ENCODE peak calls at places on chromosomes 13 and 19, in five cellular contexts. C, E, L, U and T are unnamed samples.

GRCh38 chr13:97261254-97262015 is 39.3 kb downstream of the MBNL2 start:
- DNase-seq in L (no peak), E (peak), C (no peak), U (no peak), T (no peak)

GRCh38 chr19:48635966-48636858 is 967 bp downstream of the DBP start:
- DNase-seq in C (no peak), L (no peak), E (peak), U (no peak), T (peak)

GRCh38 chr19:4391701-4392543 is 8.4 kb downstream of the SH3GL1 start:
- DNase-seq in C (no peak), E (no peak), U (no peak), L (peak), T (no peak)

GRCh38 chr19:29886535-29886934 is 55.5 kb upstream of the URI1 start:
- DNase-seq in L (no peak), C (no peak), U (no peak), E (no peak), T (no peak)

GRCh38 chr13:82088781-82089180 is 1747.9 kb upstream of the SPRY2 start:
- DNase-seq in L (no peak), U (no peak), E (no peak), C (no peak), T (no peak)

GRCh38 chr19:40413291-40413994 is at the start of gene PRX:
- DNase-seq in L (no peak), E (no peak), C (peak), U (no peak), T (no peak)

GRCh38 chr13:69274231-69274630 is 833.4 kb upstream of the ATXN8OS start:
- DNase-seq in E (no peak), L (no peak), U (no peak), C (no peak), T (peak)

GRCh38 chr19:45809643-45810159 is 5.4 kb downstream of the RSPH6A start:
- DNase-seq in C (no peak), E (no peak), U (no peak), L (peak), T (no peak)

GRCh38 chr19:57664269-57665127 is 4.2 kb upstream of the ZSCAN4 start:
- DNase-seq in C (peak), U (peak), E (no peak), L (peak), T (peak)